ENCODE peak calls at places on chromosomes 11 and 22, in five cellular contexts. C is RPMI7951; F is iPS-NIHi11; P is HCT116; E is CD8-positive, alpha-beta memory T cell. V is an unnamed sample.

GRCh38 chr22:24040946-24041345 is 29.8 kb downstream of the CABIN1 start:
- DNase-seq in C (no peak), F (no peak), P (no peak), E (no peak), V (no peak)

GRCh38 chr11:66547662-66548009 is 933 bp downstream of the ACTN3 start:
- DNase-seq in C (no peak), F (peak; percentile 79), P (no peak), E (no peak), V (no peak)

GRCh38 chr22:37898441-37899181 is 7.5 kb upstream of the MICALL1 start:
- DNase-seq in C (peak; percentile 65), F (no peak), P (no peak), E (no peak), V (peak; percentile 78)

GRCh38 chr11:132100583-132100982 is 730.2 kb downstream of the NTM start:
- DNase-seq in C (no peak), F (no peak), P (no peak), E (no peak), V (no peak)

GRCh38 chr22:22397292-22397870 is 111.2 kb downstream of the ZNF280B start:
- DNase-seq in C (peak; percentile 72), F (no peak), P (peak; percentile 24), E (no peak), V (peak; percentile 94)

GRCh38 chr22:29313126-29314071 is 2.1 kb downstream of the RASL10A start:
- DNase-seq in C (no peak), F (peak; percentile 91), P (peak; percentile 34), E (no peak), V (peak; percentile 93)

GRCh38 chr22:27885977-27886842 is 32.8 kb downstream of the PITPNB start:
- DNase-seq in C (peak; percentile 46), F (peak; percentile 63), P (peak; percentile 8), E (peak; percentile 41), V (peak; percentile 22)

GRCh38 chr11:76159303-76159937 is 46.9 kb downstream of the WNT11 start:
- DNase-seq in C (no peak), F (no peak), P (no peak), E (no peak), V (no peak)

GRCh38 chr11:120378474-120378873 is 42.3 kb downstream of the ARHGEF12 start:
- DNase-seq in C (no peak), F (no peak), P (no peak), E (no peak), V (no peak)

GRCh38 chr22:29727248-29727551 is 7.4 kb downstream of the CABP7 start:
- DNase-seq in C (peak; percentile 23), F (peak; percentile 89), P (no peak), E (no peak), V (no peak)

GRCh38 chr11:27716216-27716615 is 16.0 kb upstream of the BDNF start:
- DNase-seq in C (no peak), F (no peak), P (no peak), E (no peak), V (no peak)

GRCh38 chr11:134576286-134576685 is 164.2 kb upstream of the B3GAT1 start:
- DNase-seq in C (no peak), F (no peak), P (no peak), E (no peak), V (no peak)

GRCh38 chr11:70799386-70799785 is 401.1 kb downstream of the CTTN start:
- DNase-seq in C (peak; percentile 35), F (no peak), P (no peak), E (no peak), V (no peak)

GRCh38 chr22:44247923-44248892 is 64.5 kb downstream of the SHISAL1 start:
- DNase-seq in C (no peak), F (no peak), P (no peak), E (no peak), V (no peak)

GRCh38 chr11:126585388-126586302 is 230.2 kb downstream of the ST3GAL4 start:
- DNase-seq in C (peak; percentile 85), F (peak; percentile 76), P (no peak), E (no peak), V (peak; percentile 77)